ENCODE peak calls at places on chromosomes 6 and 20, in seven cellular contexts. Z is stimulated activated CD4-positive, alpha-beta T cell treated with anti-CD3 and anti-CD28 coated beads, Interleukin-2, amount 100 ng/mL, for 24 hours; X is stimulated activated CD8-positive, alpha-beta memory T cell treated with anti-CD3 and anti-CD28 coated beads, Interleukin-7, amount 100 ng/mL, for 1 hour; V is EL; F is heart left ventricle; P is activated CD4-positive, CD25-positive, alpha-beta regulatory T cell; J is left lung. D is an unnamed sample.

GRCh38 chr6:26578741-26579140 is 18.0 kb upstream of the ABT1 start:
- DNase-seq in J (no peak), X (no peak), F (no peak), P (no peak), V (no peak), Z (no peak), D (no peak)

GRCh38 chr6:153312633-153313032 is 181.6 kb upstream of the RGS17 start:
- DNase-seq in X (no peak), P (no peak), V (peak; percentile 25), F (no peak), Z (peak; percentile 43), J (peak; percentile 79), D (peak; percentile 87)

GRCh38 chr6:74277749-74278148 is 581.7 kb downstream of the CD109 start:
- DNase-seq in J (no peak), Z (no peak), F (peak; percentile 35), X (no peak), P (no peak), V (no peak), D (no peak)

GRCh38 chr6:29967379-29968010 is 25.2 kb downstream of the HLA-A start:
- DNase-seq in X (no peak), F (peak; percentile 66), P (no peak), V (no peak), Z (no peak), J (no peak), D (no peak)

GRCh38 chr6:168015492-168016175 is 18.2 kb downstream of the KIF25 start:
- DNase-seq in J (no peak), V (no peak), Z (no peak), X (no peak), F (no peak), P (no peak), D (no peak)

GRCh38 chr6:5684320-5684719 is 322.4 kb downstream of the NRN1 start:
- DNase-seq in F (no peak), P (no peak), X (no peak), J (no peak), Z (no peak), V (no peak), D (no peak)

GRCh38 chr20:51199920-51200319 is 177.0 kb upstream of the KCNG1 start:
- DNase-seq in F (no peak), P (no peak), X (no peak), V (no peak), Z (no peak), J (no peak), D (no peak)

GRCh38 chr20:60255866-60256265 is 297.6 kb downstream of the CDH26 start:
- DNase-seq in J (no peak), V (peak; percentile 61), X (no peak), P (no peak), Z (no peak), F (no peak), D (no peak)

GRCh38 chr6:154410619-154411044 is 54.0 kb upstream of the IPCEF1 start:
- DNase-seq in X (no peak), J (no peak), Z (peak; percentile 50), F (peak; percentile 59), P (no peak), V (peak; percentile 98), D (no peak)

GRCh38 chr6:34543421-34543820 is 12.7 kb downstream of the SPDEF start:
- DNase-seq in J (no peak), Z (no peak), X (no peak), F (no peak), V (peak; percentile 88), P (no peak), D (no peak)

GRCh38 chr6:38020593-38020992 is 201.1 kb downstream of the ZFAND3 start:
- DNase-seq in F (no peak), V (no peak), J (no peak), P (no peak), X (no peak), Z (no peak), D (no peak)

GRCh38 chr6:26026833-26027490 is 60.3 kb upstream of the HFE start:
- DNase-seq in V (peak; percentile 99), Z (peak; percentile 89), J (peak; percentile 92), P (peak; percentile 76), X (no peak), F (peak; percentile 94), D (peak; percentile 93)

GRCh38 chr6:108562503-108562993 is 1.8 kb downstream of the FOXO3 start:
- DNase-seq in P (no peak), X (no peak), F (peak; percentile 73), Z (no peak), V (peak; percentile 90), J (peak; percentile 81), D (peak; percentile 82)

GRCh38 chr6:82144007-82144851 is 103.3 kb downstream of the IBTK start:
- DNase-seq in P (no peak), X (no peak), Z (no peak), J (no peak), V (peak; percentile 95), F (peak; percentile 50), D (no peak)

GRCh38 chr6:158815379-158815724 is 3.8 kb downstream of the EZR start:
- DNase-seq in X (no peak), F (no peak), P (no peak), V (no peak), J (no peak), Z (no peak), D (no peak)

GRCh38 chr6:144758602-144759001 is 473.5 kb downstream of the UTRN start:
- DNase-seq in P (no peak), Z (no peak), J (no peak), V (peak; percentile 49), F (no peak), X (no peak), D (no peak)

GRCh38 chr6:145372671-145373123 is 362.6 kb downstream of the EPM2A start:
- DNase-seq in X (no peak), P (no peak), F (peak; percentile 62), J (no peak), Z (no peak), V (peak; percentile 78), D (no peak)

GRCh38 chr6:3500262-3501001 is 43.6 kb upstream of the SLC22A23 start:
- DNase-seq in V (peak; percentile 74), Z (no peak), J (no peak), F (no peak), P (no peak), X (no peak), D (no peak)

GRCh38 chr6:57068066-57068465 is 21.6 kb downstream of the KIAA1586 start:
- DNase-seq in J (no peak), V (peak; percentile 16), Z (no peak), P (no peak), X (no peak), F (no peak), D (no peak)

GRCh38 chr6:95847061-95847460 is 168.7 kb upstream of the FUT9 start:
- DNase-seq in Z (no peak), V (no peak), J (no peak), X (no peak), F (no peak), P (no peak), D (no peak)

GRCh38 chr20:47326718-47327137 is 29.8 kb downstream of the ZMYND8 start:
- DNase-seq in V (peak; percentile 75), F (no peak), J (no peak), Z (no peak), X (no peak), P (no peak), D (no peak)

GRCh38 chr6:169982461-169983386 is 231.3 kb downstream of the ERMARD start:
- DNase-seq in V (no peak), F (no peak), X (no peak), P (no peak), Z (no peak), J (peak; percentile 62), D (peak; percentile 63)

GRCh38 chr6:123777554-123777953 is 26.1 kb upstream of the NKAIN2 start:
- DNase-seq in Z (no peak), F (no peak), V (no peak), P (no peak), X (no peak), J (no peak), D (no peak)

GRCh38 chr6:91376686-91377085 is 789.8 kb upstream of the MAP3K7 start:
- DNase-seq in V (no peak), P (no peak), J (peak; percentile 21), F (no peak), X (no peak), Z (no peak), D (no peak)

GRCh38 chr20:50358166-50358565 is 152.0 kb upstream of the PTPN1 start:
- DNase-seq in P (no peak), J (no peak), V (no peak), X (no peak), Z (no peak), F (no peak), D (no peak)